ENCODE peak calls at places on chromosome X, in eight cellular contexts. J is non-pigmented ciliary epithelial cell; U is occipital lobe; G is HFFc6; I is NCI-H2171; H is activated CD4-positive, alpha-beta memory T cell treated with anti-CD3 and anti-CD28 coated beads for 36 hours; P is stimulated activated CD8-positive, alpha-beta memory T cell treated with anti-CD3 and anti-CD28 coated beads, Interleukin-15, amount 100 ng/mL, for 1 hour; R is AG08395. L is an unnamed sample.

GRCh38 chrX:54413753-54414152 is 26.5 kb upstream of the TSR2 start:
- DNase-seq in P (no peak), U (no peak), I (no peak), R (no peak), G (no peak), J (no peak), H (no peak), L (no peak)

GRCh38 chrX:9860826-9861225 is 74.6 kb downstream of the SHROOM2 start:
- DNase-seq in H (no peak), P (no peak), G (no peak), I (no peak), J (no peak), R (no peak), U (no peak), L (no peak)

GRCh38 chrX:129846686-129847085 is 3.0 kb upstream of the ZDHHC9 start:
- DNase-seq in H (no peak), J (no peak), U (no peak), R (no peak), G (no peak), I (no peak), P (no peak), L (no peak)

GRCh38 chrX:132612990-132613564 is 124.2 kb upstream of the MBNL3 start:
- DNase-seq in I (peak; percentile 3), G (no peak), R (peak; percentile 43), U (peak; percentile 7), H (peak; percentile 57), P (peak; percentile 4), J (no peak), L (no peak)

GRCh38 chrX:23742174-23742692 is 843 bp downstream of the ACOT9 start:
- DNase-seq in G (peak; percentile 71), I (no peak), P (no peak), J (no peak), R (peak; percentile 70), H (peak; percentile 24), U (no peak), L (peak; percentile 38)

GRCh38 chrX:2767631-2768455 is 16.0 kb downstream of the XG start:
- DNase-seq in P (no peak), G (peak; percentile 36), R (peak; percentile 83), H (no peak), J (no peak), U (no peak), I (peak; percentile 7), L (no peak)

GRCh38 chrX:16785247-16786138 is 773 bp upstream of the TXLNG start:
- DNase-seq in R (no peak), G (no peak), H (peak; percentile 19), J (no peak), I (no peak), U (no peak), P (no peak), L (no peak)

GRCh38 chrX:1262369-1262768 is 6.2 kb upstream of the CSF2RA start:
- DNase-seq in H (no peak), I (no peak), G (no peak), R (no peak), U (no peak), P (no peak), J (no peak), L (no peak)

L was measured in GM04503.